ENCODE peak calls at places on chromosomes 6 and 20, in ten cellular contexts. Z is adrenal gland, S is PC-9, A is cardiac muscle cell, F is Peyer's patch, Q is fibroblast of pulmonary artery, Y is neural progenitor cell, O is NB4, M is tibial nerve, R is astrocyte. J is an unnamed sample.

GRCh38 chr20:57656821-57657536 is 36.8 kb upstream of the ZBP1 start:
- DNase-seq in S (no peak), M (no peak), R (no peak), O (no peak), Q (no peak), Z (no peak), A (no peak), F (peak), Y (no peak), J (peak)

GRCh38 chr6:166258854-166259276 is 49.3 kb downstream of the PRR18 start:
- DNase-seq in M (peak), Q (no peak), A (no peak), Y (no peak), S (peak), O (peak), Z (no peak), F (peak), R (no peak), J (no peak)

GRCh38 chr20:4813076-4813838 is 91.5 kb downstream of the PRND start:
- DNase-seq in R (no peak), Q (peak), O (peak), Y (no peak), M (no peak), Z (no peak), A (no peak), F (peak), S (no peak), J (no peak)

GRCh38 chr20:22333885-22334545 is 250.4 kb downstream of the FOXA2 start:
- DNase-seq in F (peak), M (peak), Y (peak), R (peak), Z (peak), O (peak), Q (peak), S (peak), A (peak), J (peak)

GRCh38 chr6:499617-500016 is 108.1 kb downstream of the IRF4 start:
- DNase-seq in A (no peak), R (no peak), Y (no peak), S (no peak), Q (no peak), M (no peak), Z (no peak), F (no peak), O (no peak), J (no peak)

GRCh38 chr6:1930356-1930755 is 315.0 kb downstream of the GMDS start:
- DNase-seq in O (no peak), Q (peak), F (no peak), S (no peak), Z (no peak), Y (no peak), M (no peak), A (no peak), R (peak), J (no peak)

GRCh38 chr6:1479095-1479494 is 89.7 kb downstream of the FOXF2 start:
- DNase-seq in S (no peak), O (no peak), A (no peak), Y (no peak), Q (peak), R (peak), M (no peak), F (no peak), Z (no peak), J (no peak)

GRCh38 chr20:46978871-46979536 is 84.4 kb downstream of the EYA2 start:
- DNase-seq in O (no peak), Y (no peak), Z (no peak), Q (no peak), A (peak), M (no peak), R (no peak), S (no peak), F (no peak), J (peak)

GRCh38 chr6:114052141-114052540 is 81.2 kb upstream of the HDAC2 start:
- DNase-seq in F (no peak), M (no peak), Y (no peak), Q (no peak), S (no peak), Z (no peak), O (no peak), A (no peak), R (no peak), J (no peak)

GRCh38 chr6:35202066-35202546 is 11.7 kb upstream of the SCUBE3 start:
- DNase-seq in Z (no peak), R (no peak), A (no peak), F (no peak), Q (no peak), Y (no peak), M (no peak), O (no peak), S (no peak), J (no peak)

GRCh38 chr20:22492497-22492896 is 91.9 kb downstream of the FOXA2 start:
- DNase-seq in Q (no peak), Z (no peak), R (no peak), Y (no peak), A (no peak), F (no peak), S (no peak), M (no peak), O (no peak), J (no peak)

GRCh38 chr6:168032383-168032760 is 34.9 kb downstream of the KIF25 start:
- DNase-seq in Q (peak), S (no peak), Y (peak), M (no peak), A (no peak), F (peak), O (peak), R (peak), Z (no peak), J (no peak)

GRCh38 chr6:68049562-68049961 is 585.5 kb upstream of the ADGRB3 start:
- DNase-seq in A (no peak), M (no peak), F (no peak), Y (no peak), S (no peak), O (no peak), Z (no peak), R (no peak), Q (no peak), J (no peak)

GRCh38 chr6:170206931-170207431 is 83.9 kb downstream of the DLL1 start:
- DNase-seq in R (no peak), M (no peak), F (peak), O (no peak), Z (no peak), Y (no peak), Q (no peak), A (no peak), S (no peak), J (no peak)

GRCh38 chr6:45724511-45724910 is 291.1 kb downstream of the CLIC5 start:
- DNase-seq in M (peak), F (no peak), A (no peak), Z (peak), R (peak), S (peak), Y (no peak), O (no peak), Q (peak), J (no peak)

GRCh38 chr6:23174781-23175361 is 605.5 kb downstream of the HDGFL1 start:
- DNase-seq in A (no peak), S (peak), O (no peak), R (peak), F (no peak), Y (no peak), Q (peak), Z (no peak), M (no peak), J (no peak)

GRCh38 chr6:155050311-155050710 is 55.2 kb downstream of the TIAM2 start:
- DNase-seq in A (no peak), Z (no peak), M (no peak), Q (no peak), O (no peak), R (peak), S (no peak), Y (no peak), F (no peak), J (no peak)

GRCh38 chr6:56490994-56491393 is 151.7 kb downstream of the DST start:
- DNase-seq in Y (no peak), O (no peak), Q (peak), A (no peak), Z (no peak), S (no peak), M (no peak), R (peak), F (no peak), J (no peak)

GRCh38 chr6:52285174-52286068 is 879 bp upstream of the MCM3 start:
- DNase-seq in S (no peak), Z (no peak), M (no peak), Q (peak), O (peak), F (no peak), Y (peak), A (peak), R (no peak), J (no peak)
- TF ChIP-seq CTCF in S (no peak), Z (no peak), M (no peak), Q (peak), O (no peak), F (peak), Y (peak), A (peak), R (no peak), J (no peak)

DNA sequence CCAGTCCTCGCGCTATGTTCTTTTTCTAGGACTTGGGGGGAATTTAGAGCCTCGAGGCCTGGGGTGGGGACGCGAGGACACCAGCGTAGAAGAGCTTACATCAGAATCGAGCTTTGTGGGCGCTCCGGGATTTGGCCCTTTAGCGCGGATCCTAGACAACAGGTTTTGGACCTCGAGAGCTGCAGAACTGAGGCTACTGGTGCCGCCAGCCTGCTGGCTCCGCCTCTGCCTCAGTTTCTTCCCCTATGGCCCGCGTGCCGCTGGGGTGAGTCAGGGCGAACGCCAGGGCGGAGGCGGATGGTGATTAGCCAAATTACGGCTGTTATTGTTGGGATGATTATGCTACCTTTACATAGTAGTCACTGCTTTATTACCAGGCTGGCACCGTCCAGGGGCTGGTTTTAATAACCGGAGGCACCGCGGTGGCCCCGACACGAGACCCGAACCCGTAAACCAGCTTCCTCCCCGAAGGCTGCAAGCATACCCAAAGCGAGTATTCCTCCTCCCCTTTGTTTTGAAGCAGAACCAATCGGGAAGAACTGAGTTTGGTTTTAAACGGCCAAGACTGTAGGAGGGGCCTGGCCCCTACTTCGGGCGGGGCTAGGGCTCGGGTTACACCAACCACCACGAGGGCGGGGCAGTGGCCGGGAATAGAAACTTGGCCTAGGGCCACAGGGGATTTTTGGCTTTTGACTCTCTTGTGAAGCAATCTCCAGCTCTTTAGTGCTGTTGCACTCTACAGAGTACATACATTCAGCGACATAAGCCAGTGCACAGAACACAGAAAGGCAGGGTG is 639 bp upstream of the GTPBP2 start:
- DNase-seq in F (peak), Z (peak), R (peak), M (peak), Q (peak), A (peak), O (peak), Y (peak), S (peak), J (peak)
- H3K4me3 ChIP-seq in F (peak), Z (no peak), R (peak), M (peak), Q (peak), A (peak), O (peak), Y (peak), S (peak), J (peak)

DNA sequence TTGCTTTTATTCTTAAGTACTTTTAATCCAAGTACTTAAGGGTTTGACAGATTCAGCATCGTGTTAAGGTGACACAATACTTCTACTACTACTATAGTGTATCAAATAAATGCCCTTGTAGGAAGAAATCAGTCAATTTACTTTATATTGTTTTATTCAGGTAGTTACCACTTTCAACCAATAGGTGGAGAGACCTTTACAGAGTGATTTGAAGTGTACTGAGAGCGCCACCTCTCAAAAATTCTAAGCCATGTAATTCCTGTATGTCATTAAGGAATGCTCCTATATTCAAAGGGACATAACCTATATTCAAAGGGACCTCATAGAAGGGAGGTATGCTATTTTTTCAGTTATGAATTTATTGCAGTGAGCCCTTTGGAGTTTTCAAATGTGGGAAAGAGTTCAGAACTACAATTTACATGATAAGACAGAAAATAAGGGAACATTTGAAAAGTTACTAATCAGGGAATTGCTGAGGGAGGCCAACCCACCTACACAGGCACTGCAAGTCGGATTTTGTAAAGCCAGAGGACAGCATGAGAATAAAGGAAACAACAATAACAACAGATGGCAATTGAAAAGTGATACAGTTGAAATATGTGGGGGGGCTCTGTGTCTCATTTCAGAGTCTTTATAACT is 955.6 kb downstream of the TBC1D32 start:
- DNase-seq in O (peak), Q (peak), Z (no peak), Y (peak), R (no peak), F (no peak), A (peak), S (no peak), M (no peak), J (peak)
- TF ChIP-seq CTCF in O (peak), Q (peak), Z (peak), Y (peak), R (peak), F (peak), A (peak), S (peak), M (no peak), J (peak)

DNA sequence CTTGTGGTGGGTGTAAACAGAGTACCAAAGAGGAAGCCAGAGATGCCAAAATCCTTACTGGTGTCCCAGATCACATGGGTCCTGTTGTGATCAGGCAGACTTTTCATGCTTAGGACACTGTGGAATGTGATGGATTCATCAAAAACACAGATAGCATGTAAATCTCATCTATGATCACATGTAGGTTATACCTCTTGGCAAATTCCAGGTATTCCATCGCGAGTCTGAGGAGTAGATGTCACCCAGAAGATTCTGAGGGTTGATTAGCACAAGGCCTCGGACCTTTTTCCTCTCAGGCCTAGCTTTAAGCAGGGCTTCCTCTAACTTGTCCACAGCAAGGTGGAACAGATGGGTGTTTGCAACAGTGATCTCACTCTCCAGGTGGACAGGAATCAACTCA is 28.3 kb upstream of the SSR1 start:
- DNase-seq in F (no peak), S (no peak), Y (no peak), O (no peak), Z (no peak), M (no peak), A (no peak), Q (no peak), R (no peak), J (no peak)
- H3K4me3 ChIP-seq in F (no peak), S (no peak), Y (no peak), O (no peak), Z (no peak), M (no peak), A (no peak), Q (no peak), R (no peak), J (no peak)